ENCODE peak calls at places on chromosomes 2 and 18, in seven cellular contexts. E, L, J, K, P, R and U are unnamed samples.

GRCh38 chr2:68789603-68790002 is 55.0 kb downstream of the ARHGAP25 start:
- DNase-seq in R (no peak), L (no peak), E (no peak), J (no peak), K (no peak), P (no peak), U (no peak)

GRCh38 chr2:50547521-50547920 is 484.4 kb downstream of the NRXN1 start:
- DNase-seq in E (no peak), J (no peak), P (peak), L (no peak), R (no peak), K (no peak), U (peak)

GRCh38 chr2:151632993-151633592 is 101.2 kb downstream of the NEB start:
- DNase-seq in E (no peak), J (no peak), P (peak), K (peak), L (no peak), R (no peak), U (no peak)

GRCh38 chr2:143893340-143893739 is 626.6 kb downstream of the ZEB2 start:
- DNase-seq in K (peak), L (no peak), P (no peak), R (no peak), E (no peak), J (no peak), U (no peak)

GRCh38 chr2:113888641-113889470 is 1.0 kb upstream of the ACTR3 start:
- DNase-seq in R (no peak), J (peak), K (no peak), L (peak), P (no peak), E (peak), U (no peak)

GRCh38 chr2:10845640-10846039 is 33.1 kb upstream of the PDIA6 start:
- DNase-seq in K (no peak), L (no peak), P (no peak), R (no peak), E (no peak), J (no peak), U (no peak)

GRCh38 chr2:197908940-197909339 is 104.5 kb downstream of the PLCL1 start:
- DNase-seq in J (no peak), P (peak), K (no peak), R (no peak), L (no peak), E (peak), U (peak)

GRCh38 chr2:109512076-109512475 is 101.7 kb downstream of the SEPTIN10 start:
- DNase-seq in P (no peak), J (no peak), R (no peak), K (no peak), E (no peak), L (no peak), U (no peak)

GRCh38 chr18:48408727-48409590 is at the start of gene ZBTB7C:
- DNase-seq in P (no peak), K (peak), J (peak), R (peak), L (peak), E (peak), U (no peak)

GRCh38 chr2:197107291-197108269 is 181.1 kb upstream of the PGAP1 start:
- DNase-seq in J (peak), R (peak), P (peak), L (peak), K (peak), E (no peak), U (no peak)

GRCh38 chr2:240901986-240902614 is 4.0 kb upstream of the CROCC2 start:
- DNase-seq in L (no peak), R (no peak), P (no peak), J (peak), E (no peak), K (no peak), U (no peak)

GRCh38 chr2:128304715-128305554 is 13.7 kb downstream of the HS6ST1 start:
- DNase-seq in P (peak), L (peak), K (peak), E (peak), R (no peak), J (peak), U (peak)
- H3K4me3 ChIP-seq in P (no peak), L (no peak), K (no peak), E (no peak), R (no peak), J (no peak), U (peak)

GRCh38 chr18:51157215-51157614 is 40.3 kb downstream of the MEX3C start:
- DNase-seq in E (no peak), R (no peak), L (no peak), J (no peak), K (no peak), P (no peak), U (no peak)
- H3K27ac ChIP-seq in E (no peak), R (no peak), L (no peak), J (no peak), K (no peak), P (no peak), U (no peak)

DNA sequence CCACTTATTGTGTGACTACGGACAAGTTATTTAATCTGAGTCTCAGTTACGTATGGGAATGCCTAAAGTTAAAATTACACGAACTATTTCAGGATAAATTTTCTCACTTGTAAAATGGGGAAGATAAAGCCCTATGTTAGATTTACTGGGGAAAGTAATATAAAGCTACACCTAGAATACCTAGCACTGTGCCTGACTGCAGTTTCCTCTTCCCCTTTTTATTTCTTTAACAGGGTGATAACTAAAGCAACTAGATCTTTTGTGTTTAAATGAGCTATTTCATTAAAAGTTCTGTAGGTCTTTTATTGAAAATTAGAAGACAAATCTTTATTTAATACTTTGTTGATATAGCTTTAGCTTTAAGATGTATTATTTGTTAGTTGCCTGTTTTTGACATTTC is 5.0 kb downstream of the B3GNT2 start:
- DNase-seq in R (no peak), K (no peak), L (no peak), J (no peak), E (no peak), P (no peak), U (no peak)
- H3K4me3 ChIP-seq in R (no peak), K (no peak), L (no peak), J (no peak), E (no peak), P (no peak), U (no peak)

DNA sequence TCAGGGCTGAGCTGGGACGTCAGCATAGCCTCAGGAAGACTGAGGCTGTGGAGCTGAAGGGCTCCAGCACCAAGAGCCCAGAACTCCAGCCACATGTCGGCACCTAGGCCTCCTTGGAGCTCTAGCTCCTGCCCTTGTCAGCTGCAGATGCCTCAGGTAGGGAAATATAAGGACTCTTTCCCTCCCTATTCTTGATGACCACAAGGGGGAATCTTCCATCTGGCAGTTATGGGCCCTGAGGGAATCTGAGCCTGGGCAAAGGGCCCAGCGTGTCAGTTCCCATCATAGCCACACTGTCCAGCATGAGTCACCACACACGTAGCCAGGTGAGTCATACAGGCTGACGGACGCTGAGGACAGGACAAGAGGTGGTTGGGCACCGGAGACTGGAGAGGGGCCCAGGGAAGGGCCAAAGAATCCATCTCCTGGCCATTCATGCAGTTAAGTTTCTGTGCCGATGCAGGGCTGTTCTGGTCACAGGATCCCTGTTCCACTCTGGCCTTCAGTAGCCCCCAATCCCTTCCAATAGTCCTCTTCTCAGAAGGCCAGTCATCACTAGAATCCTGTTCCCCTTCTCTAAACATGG is 1.8 kb downstream of the MPV17 start:
- DNase-seq in P (peak), K (peak), R (peak), E (peak), J (peak), L (peak), U (peak)
- H3K27ac ChIP-seq in P (peak), K (no peak), R (no peak), E (peak), J (peak), L (no peak), U (peak)

GRCh38 chr2:7692657-7693161 is 775.5 kb downstream of the RNF144A start:
- DNase-seq in R (peak), P (peak), E (no peak), L (no peak), K (no peak), J (peak), U (no peak)
- H3K4me3 ChIP-seq in R (no peak), P (no peak), E (no peak), L (no peak), K (no peak), J (no peak), U (no peak)

DNA sequence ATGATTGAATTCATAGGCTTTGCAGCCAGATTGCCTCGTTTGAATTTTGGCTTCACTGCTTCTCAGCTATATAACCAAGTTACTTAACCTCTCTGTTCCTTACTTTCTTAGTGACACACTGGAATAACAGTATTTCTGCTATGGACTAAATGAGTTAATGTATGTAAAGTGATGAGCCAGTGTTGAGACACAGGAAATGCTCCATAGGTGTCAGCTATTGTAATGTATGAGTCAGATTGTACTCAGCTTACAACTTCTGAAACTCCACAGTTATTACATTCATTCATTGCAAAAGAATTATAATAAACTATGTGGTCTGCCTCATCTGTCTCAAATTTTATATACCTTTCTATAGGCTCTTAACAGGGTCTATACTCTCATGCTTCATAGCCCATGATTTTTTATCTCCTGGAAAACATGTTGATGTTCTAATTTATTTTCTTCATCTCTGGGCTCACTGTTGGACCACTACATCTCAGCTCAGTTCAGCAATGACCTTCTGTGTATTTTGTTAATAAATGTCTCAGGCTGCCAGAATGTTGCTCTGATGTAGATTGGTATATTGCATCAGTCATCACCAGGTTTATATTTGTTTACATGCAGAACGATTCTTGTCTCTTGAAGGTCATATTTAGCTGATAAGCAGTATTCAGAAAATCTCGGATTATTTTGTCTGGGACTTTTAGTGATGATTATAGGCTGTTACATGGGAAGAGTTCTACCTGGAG is 76.2 kb downstream of the MAP3K20 start:
- DNase-seq in E (no peak), K (no peak), P (peak), L (no peak), J (no peak), R (no peak), U (no peak)
- H3K27ac ChIP-seq in E (no peak), K (peak), P (peak), L (no peak), J (no peak), R (no peak), U (peak)

GRCh38 chr2:45004569-45005181 is 4.6 kb downstream of the SIX2 start:
- DNase-seq in L (no peak), K (peak), J (no peak), P (no peak), R (no peak), E (no peak), U (no peak)
- H3K4me3 ChIP-seq in L (peak), K (peak), J (peak), P (peak), R (peak), E (peak), U (peak)

DNA sequence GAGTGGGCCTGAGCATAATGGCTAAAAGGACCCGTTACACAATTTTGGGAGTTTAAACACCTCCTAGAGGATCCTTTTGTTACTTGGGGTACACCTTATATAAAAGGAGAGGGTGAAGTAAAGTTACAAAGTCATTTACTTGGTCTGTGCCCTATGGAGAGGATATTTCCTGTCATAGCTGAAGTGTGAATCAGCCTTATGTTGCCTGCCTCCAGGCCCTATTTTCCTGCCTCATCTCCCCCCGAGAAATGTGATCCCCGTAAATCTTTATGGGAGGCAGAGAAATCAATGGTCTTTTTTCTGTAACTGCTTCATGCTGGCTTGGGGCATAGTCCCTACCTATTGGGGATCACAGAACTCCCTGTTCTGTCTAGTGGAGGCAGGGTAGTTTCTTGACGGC is 906.6 kb downstream of the DSC3 start:
- DNase-seq in L (no peak), P (no peak), J (no peak), R (no peak), E (no peak), K (no peak), U (no peak)
- H3K27ac ChIP-seq in L (no peak), P (no peak), J (no peak), R (no peak), E (no peak), K (no peak), U (no peak)

GRCh38 chr18:77251730-77252050 is 2.0 kb downstream of the GALR1 start:
- DNase-seq in P (no peak), K (peak), J (no peak), L (no peak), E (no peak), R (no peak), U (no peak)
- H3K4me3 ChIP-seq in P (no peak), K (no peak), J (no peak), L (no peak), E (no peak), R (no peak), U (no peak)